ENCODE peak calls at places on chromosome 21, in four cellular contexts. J is breast epithelium, A is hepatocyte, E is K562. L is an unnamed sample.

GRCh38 chr21:31731112-31731801 is 661 bp downstream of the SCAF4 start:
- DNase-seq in J (peak; percentile 32), A (peak; percentile 87), E (peak; percentile 74), L (no peak)

GRCh38 chr21:29342394-29342957 is 43.8 kb downstream of the BACH1 start:
- DNase-seq in J (no peak), A (no peak), E (no peak), L (peak; percentile 55)

GRCh38 chr21:36155603-36156338 is 853 bp upstream of the DOP1B start:
- DNase-seq in J (peak; percentile 55), A (peak; percentile 85), E (no peak), L (no peak)

GRCh38 chr21:29394051-29394450 is 95.3 kb downstream of the BACH1 start:
- DNase-seq in J (no peak), A (no peak), E (no peak), L (no peak)

GRCh38 chr21:14259669-14260458 is 43.9 kb downstream of the RBM11 start:
- DNase-seq in J (no peak), A (peak; percentile 73), E (peak; percentile 43), L (no peak)

GRCh38 chr21:44875341-44875740 is 1.9 kb upstream of the PTTG1IP start:
- DNase-seq in J (no peak), A (no peak), E (no peak), L (no peak)

GRCh38 chr21:21019681-21020080 is 21.5 kb downstream of the NCAM2 start:
- DNase-seq in J (no peak), A (no peak), E (no peak), L (no peak)

GRCh38 chr21:38380391-38381137 is 117.7 kb downstream of the ERG start:
- DNase-seq in J (no peak), A (no peak), E (no peak), L (no peak)

GRCh38 chr21:44994581-44995171 is 54.8 kb downstream of the SLX9 start:
- DNase-seq in J (peak; percentile 94), A (no peak), E (no peak), L (no peak)

GRCh38 chr21:44439211-44439600 is 16.1 kb upstream of the LRRC3 start:
- DNase-seq in J (no peak), A (no peak), E (no peak), L (no peak)

GRCh38 chr21:16509466-16509865 is 779.7 kb downstream of the USP25 start:
- DNase-seq in J (no peak), A (no peak), E (no peak), L (no peak)

GRCh38 chr21:39483917-39484316 is 32.1 kb downstream of the SH3BGR start:
- DNase-seq in J (no peak), A (peak; percentile 7), E (no peak), L (no peak)

GRCh38 chr21:29149771-29150425 is 19.5 kb downstream of the MAP3K7CL start:
- DNase-seq in J (no peak), A (no peak), E (no peak), L (no peak)

GRCh38 chr21:39251326-39251725 is 62.1 kb downstream of the BRWD1 start:
- DNase-seq in J (no peak), A (peak; percentile 18), E (no peak), L (no peak)

GRCh38 chr21:34736116-34736870 is 67.5 kb downstream of the CLIC6 start:
- DNase-seq in J (no peak), A (no peak), E (no peak), L (no peak)

GRCh38 chr21:14947613-14948160 is 117.1 kb downstream of the NRIP1 start:
- DNase-seq in J (no peak), A (no peak), E (no peak), L (no peak)

GRCh38 chr21:39388038-39388810 is 39.3 kb upstream of the HMGN1 start:
- DNase-seq in J (peak; percentile 81), A (peak; percentile 94), E (peak; percentile 94), L (no peak)

GRCh38 chr21:44525431-44526095 is 14.4 kb downstream of the KRTAP10-1 start:
- DNase-seq in J (no peak), A (no peak), E (no peak), L (no peak)

GRCh38 chr21:44854664-44855446 is 18.6 kb downstream of the PTTG1IP start:
- DNase-seq in J (no peak), A (no peak), E (peak; percentile 93), L (no peak)

GRCh38 chr21:30831194-30831765 is 1.7 kb upstream of the KRTAP7-1 start:
- DNase-seq in J (no peak), A (peak; percentile 29), E (peak; percentile 35), L (no peak)

GRCh38 chr21:43866659-43867331 is 1.8 kb downstream of the AGPAT3 start:
- DNase-seq in J (no peak), A (peak; percentile 80), E (peak; percentile 73), L (no peak)

GRCh38 chr21:43997766-43998742 is 14.1 kb upstream of the TRAPPC10 start:
- DNase-seq in J (no peak), A (no peak), E (no peak), L (no peak)

GRCh38 chr21:27796106-27796505 is 829.2 kb upstream of the ADAMTS5 start:
- DNase-seq in J (no peak), A (no peak), E (no peak), L (no peak)

GRCh38 chr21:36915701-36916075 is 50.8 kb downstream of the HLCS start:
- DNase-seq in J (no peak), A (no peak), E (no peak), L (no peak)

GRCh38 chr21:14480601-14481000 is 65.5 kb downstream of the SAMSN1 start:
- DNase-seq in J (no peak), A (no peak), E (no peak), L (no peak)

GRCh38 chr21:44934797-44935532 is 4.9 kb upstream of the SLX9 start:
- DNase-seq in J (no peak), A (no peak), E (no peak), L (no peak)

GRCh38 chr21:27250386-27250785 is 283.5 kb upstream of the ADAMTS5 start:
- DNase-seq in J (no peak), A (no peak), E (no peak), L (no peak)

GRCh38 chr21:23398726-23399125 is 2208.6 kb downstream of the MRPL39 start:
- DNase-seq in J (no peak), A (no peak), E (no peak), L (no peak)

GRCh38 chr21:35779690-35780570 is 280.4 kb downstream of the SETD4 start:
- DNase-seq in J (peak; percentile 32), A (no peak), E (no peak), L (peak; percentile 79)

GRCh38 chr21:31142600-31142999 is 104.3 kb upstream of the KRTAP19-8 start:
- DNase-seq in J (no peak), A (no peak), E (no peak), L (no peak)

GRCh38 chr21:31503939-31504338 is 155.6 kb upstream of the SOD1 start:
- DNase-seq in J (no peak), A (no peak), E (no peak), L (no peak)

GRCh38 chr21:20996421-20997307 is 1.5 kb upstream of the NCAM2 start:
- DNase-seq in J (no peak), A (peak; percentile 5), E (no peak), L (no peak)

GRCh38 chr21:36330904-36331303 is 10.9 kb downstream of the MORC3 start:
- DNase-seq in J (no peak), A (peak; percentile 53), E (peak; percentile 64), L (no peak)

GRCh38 chr21:36717901-36718465 is 19.1 kb downstream of the SIM2 start:
- DNase-seq in J (no peak), A (no peak), E (no peak), L (no peak)

GRCh38 chr21:26026113-26026512 is 144.5 kb downstream of the APP start:
- DNase-seq in J (no peak), A (no peak), E (no peak), L (no peak)

DNA sequence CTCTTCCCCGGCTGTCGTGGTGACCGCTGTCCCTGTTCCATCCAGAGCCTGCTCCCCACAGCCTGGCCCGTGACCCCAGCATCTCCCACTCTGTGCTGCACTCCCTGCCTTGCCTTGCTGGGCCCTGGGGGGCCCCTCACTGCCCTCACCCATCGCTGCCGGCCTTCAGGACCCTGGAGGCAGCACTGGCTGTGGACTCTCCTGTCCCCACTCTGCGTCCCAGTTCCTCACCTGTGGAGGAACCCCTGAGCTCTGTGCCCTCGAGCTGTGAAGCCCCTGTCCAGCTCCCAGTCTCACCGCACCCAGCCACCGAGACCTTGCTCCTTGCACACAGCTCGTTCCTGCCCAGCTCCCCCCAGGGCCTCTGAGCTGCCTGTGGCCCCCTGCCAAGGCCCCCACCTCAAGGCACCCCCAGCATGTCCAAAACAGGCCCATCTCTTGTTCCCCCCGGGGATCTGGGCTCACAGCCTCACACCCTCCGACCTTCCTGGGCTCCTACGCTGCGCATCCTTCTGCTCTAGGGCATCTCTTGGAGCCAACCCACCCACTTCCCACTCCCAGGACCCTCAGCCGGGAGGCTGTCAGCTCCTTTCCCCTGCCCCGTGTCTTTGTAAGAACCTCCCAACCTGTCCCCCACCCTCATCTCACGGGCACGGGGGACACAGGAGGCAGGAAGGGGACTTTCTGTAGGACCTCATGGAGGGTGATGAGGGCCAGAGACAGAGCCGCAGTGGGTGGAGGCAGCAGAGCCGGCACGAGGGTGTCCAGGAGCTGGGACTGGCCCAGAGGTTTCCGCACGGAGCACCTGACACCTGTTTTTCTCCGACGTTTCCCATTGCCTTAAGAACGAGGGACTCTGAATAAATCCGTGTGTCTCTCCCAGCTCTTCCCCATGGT is 109.3 kb downstream of the WDR4 start:
- DNase-seq in J (no peak), A (no peak), E (no peak), L (no peak)
- H3K27me3 ChIP-seq in J (no peaks in the 10 kb centered on the region), A (no peaks in the 10 kb centered on the region), E (peaks cover 83% of the 10 kb centered on the region), L (peaks cover 8% of the 10 kb centered on the region)

GRCh38 chr21:46014828-46015227 is 33.3 kb downstream of the COL6A1 start:
- DNase-seq in J (no peak), A (no peak), E (no peak), L (no peak)
- TF ChIP-seq CTCF in J (no peak), A (no peak), E (no peak), L (no peak)

GRCh38 chr21:33115586-33116541 is 45.9 kb downstream of the OLIG1 start:
- DNase-seq in J (peak; percentile 22), A (no peak), E (no peak), L (no peak)

GRCh38 chr21:33112670-33113596 is 43.0 kb downstream of the OLIG1 start:
- DNase-seq in J (no peak), A (no peak), E (no peak), L (no peak)

GRCh38 chr21:33116669-33117267 is 46.8 kb downstream of the OLIG1 start:
- DNase-seq in J (no peak), A (no peak), E (no peak), L (no peak)

GRCh38 chr21:33112151-33112550 is 42.2 kb downstream of the OLIG1 start:
- DNase-seq in J (no peak), A (no peak), E (no peak), L (no peak)

GRCh38 chr21:33114276-33114675 is 44.3 kb downstream of the OLIG1 start:
- DNase-seq in J (no peak), A (no peak), E (no peak), L (no peak)
- H3K27me3 ChIP-seq in J (peaks cover 33% of the 10 kb centered on the region), A (peaks cover 58% of the 10 kb centered on the region), E (peaks cover 82% of the 10 kb centered on the region), L (peaks cover 49% of the 10 kb centered on the region)

GRCh38 chr21:41958886-41959563 is 5.2 kb upstream of the C2CD2 start:
- DNase-seq in J (peak; percentile 82), A (no peak), E (no peak), L (no peak)

GRCh38 chr21:41956926-41957729 is 3.3 kb upstream of the C2CD2 start:
- DNase-seq in J (no peak), A (no peak), E (peak; percentile 75), L (no peak)

GRCh38 chr21:41960386-41960785 is 6.6 kb upstream of the C2CD2 start:
- DNase-seq in J (no peak), A (no peak), E (no peak), L (no peak)

GRCh38 chr21:41955516-41955915 is 1.7 kb upstream of the C2CD2 start:
- DNase-seq in J (no peak), A (no peak), E (no peak), L (no peak)

GRCh38 chr21:41957991-41958766 is 4.4 kb upstream of the C2CD2 start:
- DNase-seq in J (peak; percentile 44), A (peak; percentile 63), E (peak; percentile 83), L (peak; percentile 63)
- TF ChIP-seq CTCF in J (peak; percentile 46), A (peak; percentile 34), E (peak; percentile 51), L (peak; percentile 38)

L was measured in kidney epithelial cell.